ENCODE peak calls at places on chromosome 16, in ten cellular contexts. One of them, this sample, is unnamed. For H3K9me3 and H3K4me1, the result is how much of the 10 kb centered on the place peaks cover.

GRCh38 chr16:56781565-56781964 is 51.6 kb downstream of the NUP93 start:
- DNase-seq in psoas muscle: no peak
- DNase-seq in HAP-1: no peak
- DNase-seq in GM23248: no peak
- DNase-seq in esophagus muscularis mucosa: no peak
- DNase-seq in heart left ventricle: no peak
- DNase-seq in fibroblast of lung: peak
- DNase-seq in neuronal stem cell: no peak
- DNase-seq in endodermal cell: no peak
- DNase-seq in adipocyte: no peak
- DNase-seq in this sample: no peak

GRCh38 chr16:724188-725040 is 1.8 kb downstream of the CCDC78 start:
- DNase-seq in fibroblast of lung: no peak
- DNase-seq in esophagus muscularis mucosa: no peak
- DNase-seq in GM23248: no peak
- DNase-seq in heart left ventricle: no peak
- DNase-seq in psoas muscle: no peak
- DNase-seq in adipocyte: no peak
- DNase-seq in neuronal stem cell: no peak
- DNase-seq in endodermal cell: no peak
- DNase-seq in HAP-1: no peak
- DNase-seq in this sample: no peak

GRCh38 chr16:86072328-86073102 is 173.6 kb downstream of the IRF8 start:
- DNase-seq in endodermal cell: peak
- DNase-seq in neuronal stem cell: peak
- DNase-seq in esophagus muscularis mucosa: no peak
- DNase-seq in fibroblast of lung: peak
- DNase-seq in psoas muscle: peak
- DNase-seq in heart left ventricle: peak
- DNase-seq in adipocyte: peak
- DNase-seq in HAP-1: peak
- DNase-seq in GM23248: peak
- DNase-seq in this sample: peak

GRCh38 chr16:15760129-15760528 is 96.7 kb downstream of the MYH11 start:
- DNase-seq in psoas muscle: no peak
- DNase-seq in HAP-1: no peak
- DNase-seq in endodermal cell: no peak
- DNase-seq in fibroblast of lung: no peak
- DNase-seq in GM23248: no peak
- DNase-seq in adipocyte: no peak
- DNase-seq in neuronal stem cell: no peak
- DNase-seq in esophagus muscularis mucosa: no peak
- DNase-seq in heart left ventricle: no peak
- DNase-seq in this sample: no peak

GRCh38 chr16:9311303-9311954 is 220.0 kb downstream of the HAPSTR1 start:
- DNase-seq in GM23248: peak
- DNase-seq in psoas muscle: no peak
- DNase-seq in adipocyte: no peak
- DNase-seq in heart left ventricle: peak
- DNase-seq in fibroblast of lung: no peak
- DNase-seq in HAP-1: no peak
- DNase-seq in esophagus muscularis mucosa: no peak
- DNase-seq in neuronal stem cell: no peak
- DNase-seq in endodermal cell: peak
- DNase-seq in this sample: peak

GRCh38 chr16:57592591-57593003 is 35.8 kb upstream of the ADGRG1 start:
- DNase-seq in esophagus muscularis mucosa: no peak
- DNase-seq in neuronal stem cell: no peak
- DNase-seq in fibroblast of lung: no peak
- DNase-seq in endodermal cell: no peak
- DNase-seq in GM23248: no peak
- DNase-seq in adipocyte: no peak
- DNase-seq in heart left ventricle: no peak
- DNase-seq in HAP-1: no peak
- DNase-seq in psoas muscle: no peak
- DNase-seq in this sample: peak

GRCh38 chr16:29765167-29766032 is 12.7 kb upstream of the ZG16 start:
- DNase-seq in psoas muscle: no peak
- DNase-seq in heart left ventricle: no peak
- DNase-seq in fibroblast of lung: no peak
- DNase-seq in esophagus muscularis mucosa: no peak
- DNase-seq in neuronal stem cell: no peak
- DNase-seq in endodermal cell: no peak
- DNase-seq in GM23248: no peak
- DNase-seq in HAP-1: peak
- DNase-seq in adipocyte: no peak
- DNase-seq in this sample: peak

GRCh38 chr16:29805232-29806095 is 865 bp upstream of the MAZ start:
- DNase-seq in adipocyte: peak
- DNase-seq in HAP-1: peak
- DNase-seq in heart left ventricle: peak
- DNase-seq in fibroblast of lung: peak
- DNase-seq in psoas muscle: peak
- DNase-seq in esophagus muscularis mucosa: peak
- DNase-seq in neuronal stem cell: peak
- DNase-seq in GM23248: peak
- DNase-seq in endodermal cell: peak
- DNase-seq in this sample: peak

GRCh38 chr16:56417138-56417537 is 8.2 kb downstream of the AMFR start:
- DNase-seq in fibroblast of lung: no peak
- DNase-seq in heart left ventricle: no peak
- DNase-seq in neuronal stem cell: no peak
- DNase-seq in HAP-1: no peak
- DNase-seq in adipocyte: no peak
- DNase-seq in esophagus muscularis mucosa: no peak
- DNase-seq in GM23248: no peak
- DNase-seq in psoas muscle: no peak
- DNase-seq in endodermal cell: no peak
- DNase-seq in this sample: no peak

GRCh38 chr16:12317856-12318591 is 341.5 kb downstream of the SNX29 start:
- DNase-seq in neuronal stem cell: no peak
- DNase-seq in GM23248: no peak
- DNase-seq in adipocyte: no peak
- DNase-seq in heart left ventricle: no peak
- DNase-seq in esophagus muscularis mucosa: no peak
- DNase-seq in HAP-1: no peak
- DNase-seq in endodermal cell: no peak
- DNase-seq in psoas muscle: no peak
- DNase-seq in fibroblast of lung: no peak
- DNase-seq in this sample: no peak

GRCh38 chr16:35734728-35735402 is 2275.5 kb downstream of the TP53TG3F start:
- DNase-seq in adipocyte: no peak
- DNase-seq in neuronal stem cell: no peak
- DNase-seq in esophagus muscularis mucosa: peak
- DNase-seq in endodermal cell: no peak
- DNase-seq in heart left ventricle: no peak
- DNase-seq in HAP-1: no peak
- DNase-seq in GM23248: no peak
- DNase-seq in fibroblast of lung: no peak
- DNase-seq in psoas muscle: no peak
- DNase-seq in this sample: no peak

GRCh38 chr16:35735403-35736251 is 2276.2 kb downstream of the TP53TG3F start:
- DNase-seq in psoas muscle: no peak
- DNase-seq in endodermal cell: no peak
- DNase-seq in adipocyte: no peak
- DNase-seq in fibroblast of lung: no peak
- DNase-seq in HAP-1: no peak
- DNase-seq in esophagus muscularis mucosa: peak
- DNase-seq in heart left ventricle: no peak
- DNase-seq in GM23248: no peak
- DNase-seq in neuronal stem cell: no peak
- DNase-seq in this sample: no peak

GRCh38 chr16:35733971-35734702 is 2274.7 kb downstream of the TP53TG3F start:
- DNase-seq in HAP-1: no peak
- DNase-seq in esophagus muscularis mucosa: peak
- DNase-seq in heart left ventricle: no peak
- DNase-seq in fibroblast of lung: no peak
- DNase-seq in endodermal cell: no peak
- DNase-seq in neuronal stem cell: no peak
- DNase-seq in adipocyte: no peak
- DNase-seq in psoas muscle: no peak
- DNase-seq in GM23248: no peak
- DNase-seq in this sample: no peak

GRCh38 chr16:35733278-35733965 is 2274.0 kb downstream of the TP53TG3F start:
- DNase-seq in HAP-1: no peak
- DNase-seq in GM23248: no peak
- DNase-seq in psoas muscle: no peak
- DNase-seq in esophagus muscularis mucosa: peak
- DNase-seq in adipocyte: no peak
- DNase-seq in heart left ventricle: no peak
- DNase-seq in endodermal cell: no peak
- DNase-seq in neuronal stem cell: no peak
- DNase-seq in fibroblast of lung: no peak
- DNase-seq in this sample: no peak

GRCh38 chr16:35737076-35737475 is 2277.7 kb downstream of the TP53TG3F start:
- DNase-seq in psoas muscle: no peak
- DNase-seq in endodermal cell: no peak
- DNase-seq in adipocyte: peak
- DNase-seq in esophagus muscularis mucosa: no peak
- DNase-seq in HAP-1: no peak
- DNase-seq in neuronal stem cell: no peak
- DNase-seq in fibroblast of lung: no peak
- DNase-seq in GM23248: peak
- DNase-seq in heart left ventricle: no peak
- DNase-seq in this sample: no peak
- H3K9me3 ChIP-seq in psoas muscle: under half
- H3K9me3 ChIP-seq in endodermal cell: under half
- H3K9me3 ChIP-seq in adipocyte: under half
- H3K9me3 ChIP-seq in esophagus muscularis mucosa: under half
- H3K9me3 ChIP-seq in HAP-1: under half
- H3K9me3 ChIP-seq in neuronal stem cell: under half
- H3K9me3 ChIP-seq in fibroblast of lung: under half
- H3K9me3 ChIP-seq in GM23248: under half
- H3K9me3 ChIP-seq in heart left ventricle: under half
- H3K9me3 ChIP-seq in this sample: under half

GRCh38 chr16:4375717-4376116 is 4.1 kb downstream of the VASN start:
- DNase-seq in heart left ventricle: no peak
- DNase-seq in fibroblast of lung: peak
- DNase-seq in adipocyte: no peak
- DNase-seq in esophagus muscularis mucosa: no peak
- DNase-seq in HAP-1: no peak
- DNase-seq in endodermal cell: peak
- DNase-seq in GM23248: peak
- DNase-seq in psoas muscle: no peak
- DNase-seq in neuronal stem cell: no peak
- DNase-seq in this sample: no peak
- H3K4me1 ChIP-seq in heart left ventricle: under half
- H3K4me1 ChIP-seq in fibroblast of lung: half or more
- H3K4me1 ChIP-seq in adipocyte: half or more
- H3K4me1 ChIP-seq in esophagus muscularis mucosa: half or more
- H3K4me1 ChIP-seq in HAP-1: under half
- H3K4me1 ChIP-seq in endodermal cell: under half
- H3K4me1 ChIP-seq in GM23248: half or more
- H3K4me1 ChIP-seq in psoas muscle: under half
- H3K4me1 ChIP-seq in neuronal stem cell: half or more
- H3K4me1 ChIP-seq in this sample: under half

GRCh38 chr16:66265556-66266133 is 100.8 kb upstream of the CDH5 start:
- DNase-seq in heart left ventricle: no peak
- DNase-seq in psoas muscle: no peak
- DNase-seq in HAP-1: no peak
- DNase-seq in adipocyte: no peak
- DNase-seq in GM23248: no peak
- DNase-seq in esophagus muscularis mucosa: no peak
- DNase-seq in neuronal stem cell: no peak
- DNase-seq in endodermal cell: peak
- DNase-seq in fibroblast of lung: no peak
- DNase-seq in this sample: no peak

GRCh38 chr16:66265106-66265415 is 101.4 kb upstream of the CDH5 start:
- DNase-seq in GM23248: no peak
- DNase-seq in fibroblast of lung: no peak
- DNase-seq in esophagus muscularis mucosa: no peak
- DNase-seq in endodermal cell: peak
- DNase-seq in psoas muscle: no peak
- DNase-seq in neuronal stem cell: no peak
- DNase-seq in heart left ventricle: no peak
- DNase-seq in HAP-1: no peak
- DNase-seq in adipocyte: no peak
- DNase-seq in this sample: no peak

GRCh38 chr16:66264311-66265105 is 102.0 kb upstream of the CDH5 start:
- DNase-seq in adipocyte: no peak
- DNase-seq in fibroblast of lung: peak
- DNase-seq in endodermal cell: peak
- DNase-seq in HAP-1: no peak
- DNase-seq in esophagus muscularis mucosa: no peak
- DNase-seq in psoas muscle: no peak
- DNase-seq in GM23248: no peak
- DNase-seq in heart left ventricle: no peak
- DNase-seq in neuronal stem cell: no peak
- DNase-seq in this sample: no peak

GRCh38 chr16:66267287-66268137 is 99.0 kb upstream of the CDH5 start:
- DNase-seq in GM23248: no peak
- DNase-seq in endodermal cell: peak
- DNase-seq in esophagus muscularis mucosa: no peak
- DNase-seq in neuronal stem cell: no peak
- DNase-seq in HAP-1: no peak
- DNase-seq in psoas muscle: no peak
- DNase-seq in heart left ventricle: no peak
- DNase-seq in adipocyte: no peak
- DNase-seq in fibroblast of lung: no peak
- DNase-seq in this sample: no peak

GRCh38 chr16:66266436-66267286 is 99.8 kb upstream of the CDH5 start:
- DNase-seq in psoas muscle: peak
- DNase-seq in GM23248: peak
- DNase-seq in heart left ventricle: peak
- DNase-seq in endodermal cell: peak
- DNase-seq in neuronal stem cell: no peak
- DNase-seq in fibroblast of lung: peak
- DNase-seq in HAP-1: no peak
- DNase-seq in adipocyte: peak
- DNase-seq in esophagus muscularis mucosa: no peak
- DNase-seq in this sample: no peak
- H3K9me3 ChIP-seq in psoas muscle: under half
- H3K9me3 ChIP-seq in GM23248: under half
- H3K9me3 ChIP-seq in heart left ventricle: under half
- H3K9me3 ChIP-seq in endodermal cell: under half
- H3K9me3 ChIP-seq in neuronal stem cell: under half
- H3K9me3 ChIP-seq in fibroblast of lung: under half
- H3K9me3 ChIP-seq in HAP-1: under half
- H3K9me3 ChIP-seq in adipocyte: under half
- H3K9me3 ChIP-seq in esophagus muscularis mucosa: under half
- H3K9me3 ChIP-seq in this sample: under half

GRCh38 chr16:54883358-54883757 is 47.3 kb upstream of the IRX5 start:
- DNase-seq in psoas muscle: no peak
- DNase-seq in neuronal stem cell: no peak
- DNase-seq in endodermal cell: no peak
- DNase-seq in heart left ventricle: no peak
- DNase-seq in fibroblast of lung: no peak
- DNase-seq in adipocyte: no peak
- DNase-seq in HAP-1: no peak
- DNase-seq in GM23248: no peak
- DNase-seq in esophagus muscularis mucosa: no peak
- DNase-seq in this sample: no peak

GRCh38 chr16:54882556-54882955 is 48.1 kb upstream of the IRX5 start:
- DNase-seq in GM23248: no peak
- DNase-seq in psoas muscle: no peak
- DNase-seq in adipocyte: no peak
- DNase-seq in HAP-1: no peak
- DNase-seq in fibroblast of lung: no peak
- DNase-seq in neuronal stem cell: no peak
- DNase-seq in heart left ventricle: no peak
- DNase-seq in endodermal cell: no peak
- DNase-seq in esophagus muscularis mucosa: peak
- DNase-seq in this sample: no peak

GRCh38 chr16:54890381-54890780 is 40.3 kb upstream of the IRX5 start:
- DNase-seq in psoas muscle: no peak
- DNase-seq in neuronal stem cell: no peak
- DNase-seq in esophagus muscularis mucosa: no peak
- DNase-seq in adipocyte: no peak
- DNase-seq in fibroblast of lung: no peak
- DNase-seq in endodermal cell: no peak
- DNase-seq in heart left ventricle: no peak
- DNase-seq in HAP-1: no peak
- DNase-seq in GM23248: no peak
- DNase-seq in this sample: no peak

GRCh38 chr16:54886078-54886477 is 44.6 kb upstream of the IRX5 start:
- DNase-seq in fibroblast of lung: no peak
- DNase-seq in endodermal cell: no peak
- DNase-seq in HAP-1: no peak
- DNase-seq in adipocyte: no peak
- DNase-seq in GM23248: no peak
- DNase-seq in heart left ventricle: no peak
- DNase-seq in neuronal stem cell: no peak
- DNase-seq in psoas muscle: no peak
- DNase-seq in esophagus muscularis mucosa: peak
- DNase-seq in this sample: no peak
- H3K4me1 ChIP-seq in fibroblast of lung: under half
- H3K4me1 ChIP-seq in endodermal cell: under half
- H3K4me1 ChIP-seq in HAP-1: under half
- H3K4me1 ChIP-seq in adipocyte: under half
- H3K4me1 ChIP-seq in GM23248: under half
- H3K4me1 ChIP-seq in heart left ventricle: under half
- H3K4me1 ChIP-seq in neuronal stem cell: under half
- H3K4me1 ChIP-seq in psoas muscle: under half
- H3K4me1 ChIP-seq in esophagus muscularis mucosa: under half
- H3K4me1 ChIP-seq in this sample: under half

This sample was measured in small intestine.